ENCODE peak calls at places on chromosomes 1 and 21, in seven cellular contexts. Z is lower lobe of right lung, S is glutamatergic neuron, I is GM10248, G is cardiac fibroblast, U is AG09319, T is ovary. O is an unnamed sample.

GRCh38 chr21:28100366-28100765 is 892.3 kb downstream of the LTN1 start:
- DNase-seq in G (no peak), T (no peak), I (no peak), U (no peak), S (no peak), Z (no peak), O (no peak)

GRCh38 chr1:116232989-116233514 is 121.9 kb downstream of the MAB21L3 start:
- DNase-seq in S (no peak), T (no peak), G (peak), Z (no peak), U (no peak), I (no peak), O (no peak)

GRCh38 chr1:201713093-201713810 is 115.7 kb upstream of the IPO9 start:
- DNase-seq in T (peak), I (no peak), G (peak), U (peak), Z (peak), S (peak), O (peak)

GRCh38 chr1:118335372-118335771 is 150.3 kb upstream of the SPAG17 start:
- DNase-seq in Z (no peak), S (no peak), T (no peak), U (no peak), G (peak), I (peak), O (no peak)

GRCh38 chr1:234851450-234852438 is 241.8 kb upstream of the IRF2BP2 start:
- DNase-seq in I (peak), T (no peak), Z (peak), U (no peak), G (peak), S (peak), O (no peak)

GRCh38 chr1:48026701-48027532 is 29.7 kb upstream of the TRABD2B start:
- DNase-seq in Z (no peak), U (no peak), I (no peak), S (no peak), T (no peak), G (no peak), O (no peak)

GRCh38 chr1:30912913-30913652 is 4.5 kb upstream of the SDC3 start:
- DNase-seq in U (no peak), Z (peak), T (no peak), G (peak), I (no peak), S (no peak), O (no peak)

GRCh38 chr1:55337801-55338447 is 122.8 kb upstream of the USP24 start:
- DNase-seq in Z (no peak), I (peak), G (peak), U (no peak), T (no peak), S (no peak), O (no peak)

GRCh38 chr1:166808959-166809358 is 30.3 kb upstream of the POGK start:
- DNase-seq in T (no peak), G (no peak), U (no peak), S (no peak), I (no peak), Z (no peak), O (no peak)

GRCh38 chr1:241440904-241441303 is 78.7 kb downstream of the FH start:
- DNase-seq in I (no peak), T (no peak), G (no peak), U (no peak), Z (no peak), S (no peak), O (no peak)

GRCh38 chr21:26136686-26137085 is 33.9 kb downstream of the APP start:
- DNase-seq in T (no peak), U (no peak), G (no peak), S (no peak), Z (no peak), I (peak), O (no peak)

GRCh38 chr1:28122183-28122582 is 33.8 kb upstream of the EYA3 start:
- DNase-seq in I (no peak), Z (no peak), T (no peak), G (peak), S (no peak), U (no peak), O (no peak)

GRCh38 chr1:15965228-15965767 is 10.6 kb downstream of the ZBTB17 start:
- DNase-seq in Z (no peak), U (no peak), S (no peak), G (peak), T (no peak), I (peak), O (no peak)

GRCh38 chr1:169970114-169970513 is 76.4 kb upstream of the SCYL3 start:
- DNase-seq in I (no peak), S (no peak), G (no peak), T (no peak), Z (no peak), U (no peak), O (no peak)

GRCh38 chr1:79966438-79966837 is 959.9 kb upstream of the ADGRL4 start:
- DNase-seq in G (no peak), U (no peak), S (no peak), T (no peak), Z (no peak), I (no peak), O (no peak)

GRCh38 chr1:53848025-53848424 is 9.9 kb upstream of the NDC1 start:
- DNase-seq in G (peak), T (no peak), S (no peak), U (no peak), Z (no peak), I (no peak), O (no peak)

GRCh38 chr1:203465943-203466342 is 9.7 kb upstream of the PRELP start:
- DNase-seq in S (no peak), T (peak), G (peak), Z (no peak), U (no peak), I (no peak), O (no peak)

GRCh38 chr1:1206376-1207253 is at the start of gene TNFRSF18:
- DNase-seq in Z (peak), S (peak), G (no peak), T (no peak), U (no peak), I (peak), O (no peak)
- TF ChIP-seq CTCF in Z (no peak), S (no peak), G (no peak), T (no peak), U (no peak), I (no peak), O (no peak)

GRCh38 chr1:214553142-214553710 is 1.8 kb upstream of the PTPN14 start:
- DNase-seq in I (no peak), Z (no peak), S (no peak), U (no peak), G (no peak), T (no peak), O (no peak)

GRCh38 chr1:214551052-214551435 is 358 bp downstream of the PTPN14 start:
- DNase-seq in I (peak), T (no peak), G (no peak), U (no peak), Z (peak), S (peak), O (no peak)

GRCh38 chr1:214550339-214551051 is 907 bp downstream of the PTPN14 start:
- DNase-seq in S (no peak), T (no peak), G (no peak), U (no peak), Z (no peak), I (no peak), O (no peak)

GRCh38 chr1:214552174-214552608 is 789 bp upstream of the PTPN14 start:
- DNase-seq in G (peak), T (peak), Z (peak), U (peak), S (no peak), I (no peak), O (no peak)

DNA sequence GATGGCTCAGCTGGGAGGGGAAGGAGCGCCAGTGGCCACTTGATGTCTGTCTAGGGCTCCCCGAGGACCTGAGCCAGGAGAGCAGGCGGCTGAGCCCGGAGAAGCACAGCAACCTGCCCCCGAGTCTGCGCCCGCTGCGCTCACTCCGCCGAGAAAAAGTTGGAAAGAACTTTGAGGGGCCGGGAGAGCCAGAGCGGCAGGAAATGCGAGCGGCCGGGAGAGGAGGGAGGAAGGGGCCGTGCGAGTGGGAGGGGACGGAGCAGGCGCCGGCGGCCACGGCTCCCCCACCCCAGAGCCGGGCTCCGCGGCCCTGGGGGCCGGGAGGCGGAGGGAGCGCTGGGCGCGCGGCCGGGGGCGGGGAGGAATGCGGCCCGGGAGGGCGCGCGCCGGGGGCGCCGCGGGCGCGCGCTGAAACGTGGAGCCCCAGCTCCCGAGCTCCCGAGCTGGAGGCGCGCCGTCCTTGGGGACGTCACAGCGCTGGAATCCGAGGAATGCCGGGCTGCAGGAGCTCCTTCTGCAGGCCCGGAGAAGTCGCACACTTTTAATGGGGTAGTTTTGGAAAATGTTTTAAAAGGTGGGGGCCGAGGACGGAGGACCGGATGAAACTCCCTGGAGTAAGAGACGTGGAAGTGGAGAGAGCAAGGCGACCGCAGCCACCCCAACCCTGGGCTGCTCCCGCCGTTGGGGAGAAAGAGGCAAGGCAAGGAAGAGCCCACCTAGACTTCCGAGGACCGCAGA is at the start of gene PTPN14:
- DNase-seq in G (peak), S (peak), I (peak), T (peak), Z (peak), U (peak), O (peak)
- TF ChIP-seq CTCF in G (peak), S (no peak), I (no peak), T (peak), Z (peak), U (peak), O (no peak)

GRCh38 chr1:25148673-25149300 is 83.5 kb downstream of the SYF2 start:
- DNase-seq in Z (no peak), I (peak), G (peak), U (no peak), S (no peak), T (no peak), O (no peak)
- TF ChIP-seq CTCF in Z (peak), I (peak), G (peak), U (peak), S (peak), T (no peak), O (no peak)

DNA sequence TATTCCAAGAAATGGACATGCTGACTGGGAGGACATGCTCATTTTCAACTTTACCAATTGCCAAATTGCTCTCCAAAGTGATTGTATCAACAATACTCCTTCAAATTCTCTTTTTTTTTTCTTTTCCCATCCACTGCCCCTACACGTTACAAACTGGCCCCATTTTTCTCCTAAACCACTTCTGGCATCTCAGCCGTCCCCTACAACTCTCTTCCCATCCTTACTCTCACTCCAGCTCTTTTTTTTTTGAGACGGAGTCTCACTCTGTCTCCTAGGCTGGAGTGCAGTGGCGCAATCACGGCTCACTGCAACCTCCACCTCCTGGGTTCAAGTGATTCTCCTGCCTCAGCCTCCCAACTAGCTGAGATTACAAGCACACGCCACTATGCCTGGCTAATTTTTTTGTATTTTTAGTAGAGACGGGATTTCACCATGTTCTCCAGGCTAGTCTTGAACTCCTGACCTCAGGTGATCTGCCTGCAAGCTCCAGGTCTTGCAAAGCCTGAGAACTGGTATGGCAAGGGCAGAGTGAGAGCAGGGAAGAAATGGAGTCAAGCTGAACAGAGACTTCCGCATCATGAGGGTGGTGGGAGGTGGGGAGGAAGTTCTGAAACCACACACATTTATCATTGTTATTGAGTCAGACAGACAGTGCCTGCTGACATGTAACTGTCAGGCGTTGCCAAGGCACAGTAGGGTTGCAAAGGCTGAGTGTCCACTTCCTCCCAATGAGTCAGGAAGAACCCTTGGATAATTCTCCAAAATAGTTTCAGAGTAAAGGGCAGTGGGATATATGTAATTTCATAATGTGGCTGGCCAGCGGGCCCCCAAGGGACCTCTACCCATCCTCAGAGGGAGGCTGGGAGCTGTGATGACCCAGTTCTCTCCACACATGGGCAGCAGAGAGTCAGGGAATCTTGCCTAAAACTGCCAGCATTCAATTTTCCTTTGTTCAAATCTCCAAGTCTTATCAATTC is 17.4 kb downstream of the CELA3A start:
- DNase-seq in T (no peak), G (peak), U (peak), Z (peak), I (peak), S (peak), O (no peak)
- TF ChIP-seq CTCF in T (no peak), G (peak), U (peak), Z (no peak), I (peak), S (no peak), O (no peak)

DNA sequence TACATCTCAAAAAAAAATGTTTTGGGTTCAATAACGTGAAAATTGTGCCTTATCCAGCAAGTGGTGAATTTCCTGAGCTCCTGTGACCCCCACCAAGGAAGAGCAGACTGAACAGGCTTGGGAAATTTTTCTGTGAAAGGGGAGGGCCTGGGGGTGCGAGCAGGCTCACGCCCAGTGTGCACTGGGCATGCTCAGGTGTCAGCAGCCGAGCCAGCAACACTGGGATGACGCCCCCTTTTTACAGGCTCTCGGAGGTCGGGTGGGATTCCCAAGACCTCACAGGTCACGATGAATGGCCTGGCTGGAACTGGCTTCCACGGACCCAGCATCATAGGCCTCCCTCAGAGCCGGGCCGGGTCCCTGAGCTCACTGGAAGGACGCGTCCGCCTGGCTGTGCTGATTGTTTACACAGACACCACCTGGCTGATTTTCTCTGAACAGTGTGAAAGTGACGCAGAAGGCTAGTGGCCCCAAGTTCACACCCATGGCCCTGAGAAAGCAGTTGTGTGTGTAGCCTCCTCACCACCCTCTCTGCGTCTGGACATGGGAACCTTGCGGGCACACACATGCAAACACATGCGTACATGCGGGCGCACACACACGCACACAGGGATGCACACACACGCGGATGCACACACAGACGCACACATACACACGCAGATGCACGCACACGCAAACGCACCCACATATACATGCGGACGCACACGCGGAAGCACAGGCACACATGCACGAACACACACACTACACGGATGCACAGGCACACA is 9.2 kb downstream of the CSTB start:
- DNase-seq in T (peak), S (no peak), Z (no peak), U (no peak), I (no peak), G (no peak), O (no peak)
- TF ChIP-seq CTCF in T (no peak), S (no peak), Z (no peak), U (no peak), I (no peak), G (no peak), O (no peak)

GRCh38 chr1:154353460-154353904 is 28.2 kb downstream of the ATP8B2 start:
- DNase-seq in I (peak), T (no peak), G (peak), U (no peak), Z (no peak), S (no peak), O (no peak)
- TF ChIP-seq CTCF in I (peak), T (no peak), G (peak), U (peak), Z (peak), S (no peak), O (no peak)